ENCODE peak calls at places on chromosome 11, in nine cellular contexts. G is HepG2, S is fibroblast of lung, P is H9, D is PC-3, R is GM23338, K is K562, J is neural progenitor cell, X is mammary epithelial cell. U is an unnamed sample. For H4K20me1, the result is how much of the 10 kb centered on the place peaks cover.

GRCh38 chr11:82405392-82405791 is 328.3 kb downstream of the FAM181B start:
- DNase-seq in G (no peak), S (no peak), P (no peak), D (no peak), R (no peak), K (no peak), J (peak), X (no peak), U (peak)

GRCh38 chr11:77879218-77879617 is 58.3 kb downstream of the AAMDC start:
- DNase-seq in G (no peak), S (peak), P (no peak), D (no peak), R (no peak), K (no peak), J (no peak), X (no peak), U (no peak)

GRCh38 chr11:96044311-96044710 is 120.4 kb upstream of the MTMR2 start:
- DNase-seq in G (no peak), S (no peak), P (no peak), D (no peak), R (no peak), K (no peak), J (no peak), X (no peak), U (no peak)

GRCh38 chr11:123338266-123338800 is 91.7 kb upstream of the GRAMD1B start:
- DNase-seq in G (no peak), S (no peak), P (no peak), D (no peak), R (no peak), K (no peak), J (no peak), X (no peak), U (no peak)

GRCh38 chr11:135027461-135027860 is 615.4 kb upstream of the B3GAT1 start:
- DNase-seq in G (peak), S (peak), P (peak), D (peak), R (peak), K (peak), J (peak), X (peak), U (peak)

GRCh38 chr11:93974759-93975158 is 46.4 kb upstream of the HEPHL1 start:
- DNase-seq in G (no peak), S (no peak), P (no peak), D (no peak), R (no peak), K (no peak), J (no peak), X (no peak), U (no peak)

GRCh38 chr11:3021125-3021524 is 29.0 kb upstream of the NAP1L4 start:
- DNase-seq in G (peak), S (peak), P (peak), D (peak), R (peak), K (peak), J (peak), X (peak), U (peak)

GRCh38 chr11:73379189-73379880 is 3.1 kb downstream of the RELT start:
- DNase-seq in G (no peak), S (no peak), P (no peak), D (peak), R (no peak), K (peak), J (no peak), X (no peak), U (no peak)

GRCh38 chr11:2816941-2817421 is 68.6 kb downstream of the CDKN1C start:
- DNase-seq in G (no peak), S (peak), P (no peak), D (no peak), R (no peak), K (no peak), J (no peak), X (peak), U (no peak)

GRCh38 chr11:57340228-57340627 is 2.1 kb downstream of the P2RX3 start:
- DNase-seq in G (no peak), S (no peak), P (peak), D (peak), R (peak), K (peak), J (peak), X (no peak), U (peak)
- TF ChIP-seq CTCF in G (peak), S (no peak), P (peak), D (peak), R (peak), K (peak), J (peak), X (no peak), U (peak)

DNA sequence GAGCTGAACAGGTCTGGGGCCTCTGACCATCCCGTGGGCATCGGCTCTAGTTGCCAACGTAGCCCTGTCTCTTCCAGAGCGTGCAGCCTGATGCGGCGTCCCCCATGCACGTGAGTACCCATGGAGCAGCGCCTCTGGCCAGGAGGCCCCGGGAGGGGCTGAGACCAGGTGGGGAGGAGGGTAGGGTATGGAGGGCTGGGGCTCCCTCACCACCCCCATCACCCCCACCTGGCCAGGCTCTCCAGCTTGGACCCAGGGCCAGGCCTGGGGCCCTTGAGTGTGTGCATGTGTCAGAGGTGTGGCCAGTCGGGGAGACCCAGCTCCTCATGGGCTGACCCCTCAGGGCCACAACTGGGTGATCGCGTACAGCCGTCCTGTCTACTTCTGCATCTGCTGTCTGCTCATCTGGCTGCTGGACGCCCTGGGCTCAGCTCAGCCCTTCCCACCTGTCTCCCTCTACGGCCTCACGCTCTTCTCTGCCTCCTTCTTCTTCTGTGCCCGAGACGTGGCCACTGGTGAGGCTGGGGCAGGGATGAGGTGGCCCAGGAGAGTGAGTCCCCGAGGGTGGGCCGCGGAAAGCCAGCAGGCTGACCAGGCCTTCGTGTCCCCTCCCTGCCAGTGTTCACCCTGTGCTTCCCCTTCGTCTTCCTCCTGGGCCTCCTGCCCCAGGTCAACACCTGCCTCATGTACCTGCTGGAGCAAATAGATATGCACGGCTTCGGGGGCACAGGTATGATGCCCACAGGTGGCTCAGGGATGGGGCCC is 8.5 kb downstream of the PCNX3 start:
- DNase-seq in G (no peak), S (no peak), P (no peak), D (no peak), R (no peak), K (no peak), J (no peak), X (no peak), U (no peak)
- H4K20me1 ChIP-seq in G (under half), S (under half), P (under half), D (under half), R (under half), K (under half), J (under half), X (under half), U (under half)

GRCh38 chr11:116833491-116833815 is 3.7 kb downstream of the APOC3 start:
- DNase-seq in G (no peak), S (no peak), P (no peak), D (no peak), R (no peak), K (no peak), J (no peak), X (no peak), U (no peak)
- H3K4me2 ChIP-seq in G (peak), S (no peak), P (no peak), D (no peak), R (no peak), K (no peak), J (no peak), X (no peak), U (no peak)

GRCh38 chr11:108097179-108097578 is 24.2 kb upstream of the ACAT1 start:
- DNase-seq in G (no peak), S (no peak), P (no peak), D (no peak), R (no peak), K (no peak), J (no peak), X (no peak), U (no peak)

GRCh38 chr11:108092134-108092533 is 29.2 kb upstream of the ACAT1 start:
- DNase-seq in G (no peak), S (no peak), P (no peak), D (no peak), R (no peak), K (no peak), J (no peak), X (no peak), U (no peak)

DNA sequence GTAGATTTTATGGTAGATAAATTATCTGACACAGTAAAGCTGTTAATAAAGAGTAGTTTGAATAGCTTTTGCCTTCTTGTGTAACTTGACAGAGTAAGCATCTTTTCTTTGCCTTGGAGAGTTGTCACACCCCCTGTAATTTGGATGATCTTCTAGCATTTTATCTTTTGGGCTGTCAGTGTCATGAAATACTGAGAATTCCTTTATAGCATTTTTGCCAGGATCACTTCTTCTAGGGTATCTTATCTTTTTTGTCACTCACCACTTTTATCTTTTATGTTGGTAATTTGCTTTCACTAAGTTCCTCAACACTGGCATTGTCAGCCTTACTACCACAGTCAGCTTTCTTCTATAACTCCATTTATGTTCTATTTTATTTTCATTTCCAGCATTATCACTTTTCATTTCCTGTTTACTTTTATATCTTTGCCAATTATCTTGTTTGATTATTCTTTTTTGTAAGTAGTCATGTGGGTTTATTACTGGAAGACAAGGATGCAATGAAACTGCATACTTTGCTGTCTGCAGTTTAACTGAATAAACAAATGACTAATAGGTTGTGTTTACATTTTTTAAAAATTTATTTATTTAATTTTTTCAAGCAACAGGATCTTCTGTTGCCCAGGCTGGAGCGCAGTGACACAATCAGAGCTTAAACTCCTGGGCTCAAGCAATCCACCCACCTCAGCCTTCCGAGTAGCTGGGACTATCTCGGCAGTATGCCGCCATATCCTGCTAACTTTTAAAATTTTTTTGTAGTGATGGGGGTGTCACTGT is 28.1 kb upstream of the ACAT1 start:
- DNase-seq in G (no peak), S (peak), P (no peak), D (peak), R (no peak), K (no peak), J (no peak), X (no peak), U (no peak)
- TF ChIP-seq CTCF in G (no peak), S (no peak), P (no peak), D (no peak), R (no peak), K (no peak), J (no peak), X (no peak), U (no peak)

GRCh38 chr11:68549789-68550484 is 89.4 kb downstream of the PPP6R3 start:
- DNase-seq in G (no peak), S (no peak), P (no peak), D (no peak), R (no peak), K (no peak), J (no peak), X (no peak), U (peak)
- H4K20me1 ChIP-seq in G (under half), S (under half), P (under half), D (under half), R (under half), K (under half), J (half or more), X (under half), U (under half)

GRCh38 chr11:103888541-103888951 is 147.9 kb upstream of the DDI1 start:
- DNase-seq in G (no peak), S (no peak), P (no peak), D (peak), R (no peak), K (no peak), J (no peak), X (peak), U (no peak)
- H3K4me2 ChIP-seq in G (no peak), S (no peak), P (no peak), D (no peak), R (no peak), K (no peak), J (no peak), X (no peak), U (no peak)

GRCh38 chr11:87299041-87299481 is 261.3 kb downstream of the TMEM135 start:
- DNase-seq in G (no peak), S (no peak), P (no peak), D (peak), R (no peak), K (no peak), J (no peak), X (peak), U (no peak)

GRCh38 chr11:87301785-87302540 is 264.2 kb downstream of the TMEM135 start:
- DNase-seq in G (no peak), S (no peak), P (no peak), D (no peak), R (peak), K (no peak), J (no peak), X (no peak), U (no peak)

GRCh38 chr11:87304350-87304749 is 266.6 kb downstream of the TMEM135 start:
- DNase-seq in G (no peak), S (peak), P (no peak), D (no peak), R (no peak), K (no peak), J (no peak), X (no peak), U (no peak)

GRCh38 chr11:87298155-87298554 is 260.4 kb downstream of the TMEM135 start:
- DNase-seq in G (no peak), S (no peak), P (no peak), D (no peak), R (no peak), K (no peak), J (no peak), X (no peak), U (no peak)

GRCh38 chr11:87300640-87301381 is 263.1 kb downstream of the TMEM135 start:
- DNase-seq in G (no peak), S (peak), P (no peak), D (peak), R (no peak), K (no peak), J (no peak), X (no peak), U (no peak)
- TF ChIP-seq CTCF in G (peak), S (no peak), P (no peak), D (peak), R (no peak), K (no peak), J (no peak), X (no peak), U (no peak)

GRCh38 chr11:12112150-12112520 is 1.7 kb downstream of the MICAL2 start:
- DNase-seq in G (no peak), S (no peak), P (no peak), D (no peak), R (no peak), K (no peak), J (no peak), X (peak), U (no peak)

GRCh38 chr11:12113294-12113693 is 2.9 kb downstream of the MICAL2 start:
- DNase-seq in G (no peak), S (no peak), P (no peak), D (no peak), R (no peak), K (no peak), J (no peak), X (no peak), U (no peak)

GRCh38 chr11:12114487-12115033 is 4.2 kb downstream of the MICAL2 start:
- DNase-seq in G (no peak), S (peak), P (no peak), D (no peak), R (no peak), K (peak), J (no peak), X (no peak), U (no peak)

GRCh38 chr11:12111482-12112149 is 1.2 kb downstream of the MICAL2 start:
- DNase-seq in G (no peak), S (no peak), P (no peak), D (peak), R (peak), K (no peak), J (peak), X (peak), U (no peak)

DNA sequence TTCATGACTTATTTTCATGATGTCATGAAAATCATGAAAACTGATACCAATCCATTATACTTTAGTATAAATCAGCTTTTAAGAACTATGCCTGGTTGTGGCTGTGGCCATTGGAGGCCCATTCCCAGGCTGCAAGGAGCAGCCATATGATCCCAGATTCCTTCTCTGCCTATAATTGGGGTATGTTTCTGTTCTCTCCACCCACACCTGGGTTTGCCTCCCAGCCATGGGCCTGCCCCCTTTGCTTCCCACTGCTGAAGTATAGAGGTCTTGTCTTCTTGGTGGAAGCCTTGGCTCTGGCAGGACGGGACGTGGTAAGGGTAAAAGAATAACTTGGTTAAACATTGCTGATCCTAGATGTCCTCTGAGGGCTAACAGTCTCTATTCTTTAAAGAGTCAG is 2.3 kb downstream of the MICAL2 start:
- DNase-seq in G (no peak), S (no peak), P (no peak), D (no peak), R (no peak), K (no peak), J (no peak), X (no peak), U (no peak)
- H4K20me1 ChIP-seq in G (under half), S (under half), P (under half), D (under half), R (under half), K (under half), J (under half), X (under half), U (under half)

GRCh38 chr11:64084146-64084961 is 48.6 kb downstream of the FLRT1 start:
- DNase-seq in G (no peak), S (no peak), P (no peak), D (no peak), R (no peak), K (no peak), J (no peak), X (no peak), U (no peak)
- H3K4me2 ChIP-seq in G (peak), S (no peak), P (no peak), D (no peak), R (no peak), K (no peak), J (no peak), X (no peak), U (no peak)